ENCODE peak calls at places on chromosome 19, in nine cellular contexts. H is cardiac muscle cell; P is fibroblast of villous mesenchyme; A is neural progenitor cell; K is dorsolateral prefrontal cortex; X is CD4-positive, alpha-beta memory T cell; G is body of pancreas; V is GM06990; C is cardiac fibroblast. Q is an unnamed sample.

GRCh38 chr19:13151605-13152355 is 1.6 kb downstream of the IER2 start:
- DNase-seq in A (peak; percentile 99), P (peak; percentile 99), K (peak; percentile 98), H (peak; percentile 98), C (peak; percentile 98), V (peak; percentile 94), X (peak; percentile 96), G (peak; percentile 98), Q (peak; percentile 97)

GRCh38 chr19:31018951-31019350 is 330.3 kb downstream of the TSHZ3 start:
- DNase-seq in C (no peak), V (no peak), X (no peak), H (no peak), K (no peak), G (no peak), P (peak; percentile 6), A (no peak), Q (no peak)

GRCh38 chr19:32599736-32600157 is 18.8 kb downstream of the PDCD5 start:
- DNase-seq in K (no peak), A (peak; percentile 77), V (no peak), C (peak; percentile 77), H (peak; percentile 63), P (peak; percentile 74), X (peak; percentile 53), G (peak; percentile 32), Q (peak; percentile 70)

GRCh38 chr19:17871878-17872250 is at the start of gene SLC5A5:
- DNase-seq in P (no peak), C (no peak), G (no peak), A (peak; percentile 45), K (no peak), X (no peak), H (no peak), V (no peak), Q (no peak)

GRCh38 chr19:5695649-5696195 is 5.6 kb downstream of the RPL36 start:
- DNase-seq in H (no peak), V (no peak), G (no peak), X (no peak), K (no peak), C (no peak), A (no peak), P (no peak), Q (no peak)

GRCh38 chr19:15631817-15632216 is 8.9 kb upstream of the CYP4F3 start:
- DNase-seq in A (peak; percentile 6), G (no peak), C (peak; percentile 8), X (peak; percentile 25), V (no peak), P (no peak), K (no peak), H (no peak), Q (no peak)

GRCh38 chr19:33488826-33489225 is 32.8 kb downstream of the PEPD start:
- DNase-seq in V (no peak), X (no peak), K (peak; percentile 37), H (no peak), A (no peak), C (no peak), P (no peak), G (peak; percentile 2), Q (no peak)

GRCh38 chr19:33505823-33506222 is 15.8 kb downstream of the PEPD start:
- DNase-seq in X (no peak), P (no peak), G (no peak), C (no peak), K (no peak), A (no peak), V (no peak), H (no peak), Q (no peak)

GRCh38 chr19:30063184-30064020 is 121.4 kb downstream of the URI1 start:
- DNase-seq in V (no peak), P (no peak), A (no peak), K (no peak), H (no peak), G (no peak), X (no peak), C (no peak), Q (no peak)

GRCh38 chr19:4967738-4968461 is 1.0 kb upstream of the KDM4B start:
- DNase-seq in H (no peak), V (no peak), C (peak; percentile 36), P (peak; percentile 81), G (no peak), K (no peak), A (peak; percentile 27), X (no peak), Q (peak; percentile 51)

GRCh38 chr19:29013325-29013724 is 199.6 kb downstream of the UQCRFS1 start:
- DNase-seq in H (no peak), G (no peak), A (peak; percentile 54), X (no peak), V (no peak), K (no peak), P (no peak), C (no peak), Q (no peak)

GRCh38 chr19:5154799-5155426 is 185.7 kb downstream of the PTPRS start:
- DNase-seq in G (no peak), P (no peak), C (no peak), A (no peak), X (no peak), K (peak; percentile 31), V (no peak), H (no peak), Q (no peak)

GRCh38 chr19:13794388-13794751 is 873 bp upstream of the ZSWIM4 start:
- DNase-seq in C (peak; percentile 95), X (peak; percentile 29), H (no peak), P (peak; percentile 97), A (no peak), K (no peak), G (peak; percentile 89), V (no peak), Q (peak; percentile 98)

GRCh38 chr19:6066661-6067646 is 43.3 kb downstream of the RFX2 start:
- DNase-seq in K (peak; percentile 71), A (peak; percentile 98), G (peak; percentile 97), C (peak; percentile 94), P (peak; percentile 82), X (peak; percentile 42), V (no peak), H (peak; percentile 73), Q (peak; percentile 98)

GRCh38 chr19:47305309-47305751 is 4.3 kb upstream of the C5AR1 start:
- DNase-seq in V (peak; percentile 52), H (peak; percentile 62), A (peak; percentile 74), C (peak; percentile 96), K (peak; percentile 61), P (peak; percentile 95), X (peak; percentile 29), G (peak; percentile 90), Q (peak; percentile 95)

GRCh38 chr19:33668968-33669367 is 47.2 kb downstream of the CHST8 start:
- DNase-seq in X (no peak), K (no peak), V (no peak), C (no peak), H (no peak), P (no peak), A (no peak), G (no peak), Q (no peak)

GRCh38 chr19:9801976-9802375 is 16.9 kb downstream of the FBXL12 start:
- DNase-seq in V (no peak), G (no peak), P (no peak), K (no peak), H (no peak), C (no peak), X (no peak), A (no peak), Q (no peak)

GRCh38 chr19:31121501-31121900 is 227.7 kb downstream of the TSHZ3 start:
- DNase-seq in C (no peak), V (no peak), H (no peak), P (no peak), G (no peak), A (no peak), X (no peak), K (no peak), Q (no peak)

GRCh38 chr19:7349961-7350711 is 1.4 kb downstream of the ARHGEF18 start:
- DNase-seq in H (no peak), P (no peak), X (peak; percentile 57), C (no peak), G (no peak), K (no peak), A (no peak), V (peak; percentile 75), Q (no peak)

GRCh38 chr19:10420444-10421239 is at the start of gene PDE4A:
- DNase-seq in V (peak; percentile 81), P (peak; percentile 40), K (no peak), X (peak; percentile 64), A (peak; percentile 70), G (no peak), H (peak; percentile 61), C (peak; percentile 45), Q (no peak)

GRCh38 chr19:16638666-16639065 is 10.7 kb upstream of the MED26 start:
- DNase-seq in K (no peak), P (no peak), C (no peak), V (no peak), G (no peak), A (no peak), H (no peak), X (no peak), Q (no peak)

GRCh38 chr19:46076951-46077814 is 36.4 kb upstream of the IGFL4 start:
- DNase-seq in A (peak; percentile 94), X (peak; percentile 2), K (peak; percentile 85), C (peak; percentile 88), H (peak; percentile 91), V (peak; percentile 39), G (peak; percentile 55), P (peak; percentile 80), Q (peak; percentile 73)

DNA sequence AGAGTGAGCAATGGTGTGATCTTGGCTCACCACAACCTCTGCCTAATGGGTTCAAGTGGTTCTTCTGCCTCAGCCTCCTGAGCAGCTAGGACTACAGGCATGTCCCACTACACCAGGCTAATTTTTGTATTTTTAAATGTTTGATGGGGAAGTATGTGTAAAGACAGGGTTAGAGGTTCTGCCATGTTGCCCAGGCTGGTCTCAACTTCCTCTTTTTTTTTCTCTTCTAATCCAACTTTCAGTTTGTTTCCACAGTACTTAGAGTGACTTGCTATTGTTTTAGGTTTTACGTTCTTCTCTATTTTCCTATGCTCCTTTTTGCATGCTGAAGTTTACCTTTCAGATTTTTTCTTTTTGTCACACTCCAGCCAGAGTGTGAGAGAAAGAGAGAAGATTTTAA is 1433.0 kb downstream of the UQCRFS1 start:
- DNase-seq in X (no peak), C (no peak), V (no peak), K (no peak), P (no peak), G (no peak), A (no peak), H (no peak), Q (no peak)
- H3K4me3 ChIP-seq in X (no peak overlapping the region), C (no peak overlapping the region), V (no peak overlapping the region), K (no peak overlapping the region), P (no peak overlapping the region), G (no peak overlapping the region), A (no peak overlapping the region), H (no peak overlapping the region), Q (no peak overlapping the region)

GRCh38 chr19:11479470-11480080 is 1.3 kb downstream of the ELAVL3 start:
- DNase-seq in H (peak; percentile 70), C (no peak), P (peak; percentile 16), K (peak; percentile 86), V (no peak), G (peak; percentile 27), X (peak; percentile 16), A (peak; percentile 85), Q (no peak)
- H3K4me3 ChIP-seq in H (no peak overlapping the region), C (no peak overlapping the region), P (no peak overlapping the region), K (peak overlapping the region; percentile 76), V (no peak overlapping the region), G (no peak overlapping the region), X (no peak overlapping the region), A (peak overlapping the region; percentile 27), Q (no peak overlapping the region)

GRCh38 chr19:39411832-39412099 is 703 bp upstream of the PLEKHG2 start:
- DNase-seq in K (peak; percentile 73), V (no peak), G (peak; percentile 93), P (peak; percentile 95), C (peak; percentile 96), H (peak; percentile 93), A (peak; percentile 93), X (peak; percentile 93), Q (peak; percentile 91)
- H3K4me3 ChIP-seq in K (peak overlapping the region; percentile 88), V (no peak overlapping the region), G (no peak overlapping the region), P (peak overlapping the region; percentile 36), C (peak overlapping the region; percentile 30), H (peak overlapping the region; percentile 34), A (peak overlapping the region; percentile 57), X (no peak overlapping the region), Q (peak overlapping the region; percentile 37)

GRCh38 chr19:52941941-52942370 is 18.7 kb upstream of the ZNF888 start:
- DNase-seq in G (peak; percentile 28), P (peak; percentile 32), C (peak; percentile 38), V (no peak), X (no peak), K (peak; percentile 43), A (peak; percentile 68), H (peak; percentile 22), Q (peak; percentile 21)
- H3K4me3 ChIP-seq in G (peak overlapping the region; percentile 78), P (peak overlapping the region; percentile 92), C (peak overlapping the region; percentile 80), V (peak overlapping the region; percentile 91), X (peak overlapping the region; percentile 68), K (peak overlapping the region; percentile 70), A (peak overlapping the region; percentile 98), H (peak overlapping the region; percentile 48), Q (peak overlapping the region; percentile 87)

Q was measured in AG10803.